ENCODE peak calls at places on chromosome 15, in four cellular contexts. J, N, G and I are unnamed samples.

GRCh38 chr15:92614791-92615785 is 40.5 kb downstream of the FAM174B start:
- DNase-seq in G (no peak), N (no peak), J (no peak), I (no peak)

GRCh38 chr15:75646944-75647364 is 758 bp upstream of the SNX33 start:
- DNase-seq in N (peak; percentile 19), G (peak; percentile 25), J (no peak), I (no peak)

GRCh38 chr15:88378259-88378658 is 88.9 kb downstream of the MRPL46 start:
- DNase-seq in J (no peak), N (no peak), G (no peak), I (no peak)

GRCh38 chr15:48856947-48857346 is 21.0 kb upstream of the EID1 start:
- DNase-seq in J (no peak), G (no peak), N (no peak), I (no peak)

GRCh38 chr15:68791431-68792283 is 29.0 kb downstream of the ANP32A start:
- DNase-seq in G (no peak), J (no peak), N (peak; percentile 55), I (no peak)

GRCh38 chr15:68447209-68447608 is 15.2 kb upstream of the ITGA11 start:
- DNase-seq in N (no peak), J (no peak), G (peak; percentile 11), I (peak; percentile 6)

GRCh38 chr15:55649058-55649423 is 60.9 kb upstream of the PYGO1 start:
- DNase-seq in N (no peak), J (peak; percentile 36), G (no peak), I (peak; percentile 29)

GRCh38 chr15:56532766-56533455 is 68.0 kb upstream of the MNS1 start:
- DNase-seq in N (no peak), J (no peak), G (no peak), I (no peak)

GRCh38 chr15:84748274-84749110 is at the start of gene ZNF592:
- DNase-seq in G (peak; percentile 66), N (peak; percentile 83), J (no peak), I (peak; percentile 28)

GRCh38 chr15:58066042-58066867 is 744 bp upstream of the ALDH1A2 start:
- DNase-seq in N (peak; percentile 45), G (peak; percentile 55), J (no peak), I (no peak)

GRCh38 chr15:80608688-80609087 is 86.4 kb upstream of the ABHD17C start:
- DNase-seq in N (no peak), J (no peak), G (peak; percentile 70), I (peak; percentile 85)

GRCh38 chr15:100918034-100918689 is 995 bp upstream of the LRRK1 start:
- DNase-seq in N (peak; percentile 75), J (peak; percentile 50), G (peak; percentile 85), I (peak; percentile 68)

GRCh38 chr15:70166506-70167087 is 68.9 kb upstream of the TLE3 start:
- DNase-seq in G (no peak), N (no peak), J (no peak), I (no peak)

GRCh38 chr15:31293655-31294054 is 33.0 kb upstream of the KLF13 start:
- DNase-seq in J (no peak), G (peak; percentile 59), N (no peak), I (no peak)

GRCh38 chr15:38598749-38599148 is 34.1 kb upstream of the RASGRP1 start:
- DNase-seq in G (no peak), J (no peak), N (no peak), I (no peak)

GRCh38 chr15:56492786-56493555 is 28.0 kb upstream of the MNS1 start:
- DNase-seq in G (no peak), J (no peak), N (no peak), I (no peak)

GRCh38 chr15:36885709-36886108 is 214.6 kb downstream of the MEIS2 start:
- DNase-seq in J (no peak), N (no peak), G (no peak), I (no peak)

GRCh38 chr15:32029862-32030781 is at the start of gene CHRNA7:
- DNase-seq in J (no peak), G (peak; percentile 22), N (peak; percentile 18), I (peak; percentile 1)

GRCh38 chr15:38699633-38700230 is 135.1 kb upstream of the RASGRP1 start:
- DNase-seq in J (peak; percentile 29), N (peak; percentile 83), G (peak; percentile 72), I (peak; percentile 67)

GRCh38 chr15:40436892-40437753 is 3.6 kb upstream of the BAHD1 start:
- DNase-seq in G (no peak), J (no peak), N (no peak), I (no peak)

GRCh38 chr15:90192961-90193786 is 8.0 kb upstream of the SEMA4B start:
- DNase-seq in G (no peak), J (no peak), N (no peak), I (no peak)

GRCh38 chr15:99052205-99052604 is 44.6 kb upstream of the PGPEP1L start:
- DNase-seq in N (no peak), G (no peak), J (no peak), I (no peak)

GRCh38 chr15:74421302-74422245 is 12.2 kb downstream of the SEMA7A start:
- DNase-seq in N (no peak), J (no peak), G (no peak), I (no peak)

GRCh38 chr15:85726446-85726845 is 68.3 kb downstream of the KLHL25 start:
- DNase-seq in N (no peak), J (no peak), G (no peak), I (no peak)